ENCODE peak calls at places on chromosomes 3 and 15, in six cellular contexts. Y is activated B cell treated with CpG ODN at 0.5 μM for 24 hours, D is psoas muscle, O is neural crest cell, P is A549, K is lower leg skin. W is an unnamed sample.

GRCh38 chr3:141379250-141379872 is 11.1 kb downstream of the ZBTB38 start:
- DNase-seq in O (no peak), Y (no peak), K (no peak), P (no peak), D (no peak), W (no peak)

GRCh38 chr15:42457445-42458442 is 33.2 kb downstream of the ZNF106 start:
- DNase-seq in P (no peak), Y (no peak), O (peak), D (peak), K (peak), W (no peak)

GRCh38 chr15:96252148-96252547 is 78.4 kb upstream of the NR2F2 start:
- DNase-seq in Y (no peak), D (no peak), O (no peak), P (peak), K (no peak), W (peak)

GRCh38 chr3:56933803-56934202 is 126.7 kb upstream of the SPATA12 start:
- DNase-seq in Y (no peak), O (no peak), D (no peak), K (no peak), P (no peak), W (no peak)

GRCh38 chr3:113783980-113784379 is 37.1 kb downstream of the ATP6V1A start:
- DNase-seq in P (no peak), K (no peak), O (no peak), Y (no peak), D (no peak), W (no peak)

GRCh38 chr15:48358681-48359152 is 27.5 kb downstream of the DUT start:
- DNase-seq in D (no peak), Y (no peak), P (no peak), K (no peak), O (no peak), W (no peak)

GRCh38 chr3:108127301-108127988 is 36.6 kb upstream of the CD47 start:
- DNase-seq in O (no peak), Y (no peak), D (no peak), K (no peak), P (no peak), W (no peak)

GRCh38 chr15:57190208-57190607 is 186.1 kb upstream of the CGNL1 start:
- DNase-seq in K (no peak), P (no peak), D (no peak), Y (no peak), O (no peak), W (no peak)

GRCh38 chr3:126961791-126962461 is 21.0 kb upstream of the PLXNA1 start:
- DNase-seq in O (no peak), Y (no peak), D (peak), K (no peak), P (no peak), W (no peak)

GRCh38 chr3:155629006-155629405 is 115.9 kb downstream of the PLCH1 start:
- DNase-seq in D (no peak), P (no peak), Y (no peak), O (no peak), K (no peak), W (no peak)

GRCh38 chr3:32956750-32957570 is 5.5 kb downstream of the CCR4 start:
- DNase-seq in D (no peak), P (no peak), O (no peak), K (no peak), Y (no peak), W (no peak)

GRCh38 chr3:69791111-69791510 is 51.8 kb downstream of the MITF start:
- DNase-seq in K (peak), Y (no peak), P (peak), D (peak), O (no peak), W (no peak)

GRCh38 chr3:27573780-27574437 is 89.7 kb upstream of the SLC4A7 start:
- DNase-seq in O (no peak), Y (no peak), P (peak), D (no peak), K (no peak), W (no peak)

GRCh38 chr3:18376682-18377081 is 48.5 kb downstream of the SATB1 start:
- DNase-seq in Y (no peak), P (no peak), D (no peak), O (no peak), K (no peak), W (no peak)

GRCh38 chr3:107523361-107524213 is 825 bp downstream of the BBX start:
- DNase-seq in Y (peak), O (peak), P (peak), D (peak), K (peak), W (peak)

GRCh38 chr15:83077487-83078230 is 10.6 kb upstream of the BTBD1 start:
- DNase-seq in D (no peak), O (no peak), K (no peak), Y (no peak), P (no peak), W (no peak)

GRCh38 chr3:17023006-17023664 is 138.4 kb downstream of the PLCL2 start:
- DNase-seq in O (no peak), K (no peak), P (no peak), Y (no peak), D (no peak), W (peak)

GRCh38 chr3:122183521-122183892 is at the start of gene CASR:
- DNase-seq in P (peak), K (no peak), D (no peak), O (no peak), Y (peak), W (peak)

GRCh38 chr3:177931346-177931745 is 604.9 kb upstream of the KCNMB2 start:
- DNase-seq in D (no peak), Y (no peak), P (no peak), K (no peak), O (no peak), W (no peak)

GRCh38 chr15:90871097-90871715 is 2.8 kb downstream of the FURIN start:
- DNase-seq in P (peak), O (peak), Y (peak), D (peak), K (no peak), W (peak)

GRCh38 chr15:87362531-87362930 is 894.0 kb downstream of the NTRK3 start:
- DNase-seq in O (no peak), D (no peak), Y (no peak), K (no peak), P (no peak), W (no peak)

GRCh38 chr3:30440880-30441279 is 165.5 kb upstream of the TGFBR2 start:
- DNase-seq in K (peak), P (no peak), Y (no peak), D (no peak), O (no peak), W (no peak)

GRCh38 chr3:150105025-150105424 is 134.3 kb upstream of the PFN2 start:
- DNase-seq in D (no peak), P (no peak), Y (no peak), O (no peak), K (no peak), W (no peak)

GRCh38 chr3:95899494-95899893 is 914.9 kb upstream of the EPHA6 start:
- DNase-seq in D (no peak), K (no peak), Y (no peak), P (no peak), O (no peak), W (no peak)

GRCh38 chr3:123658118-123658859 is 73.4 kb upstream of the HACD2 start:
- DNase-seq in D (peak), O (no peak), P (no peak), K (peak), Y (no peak), W (no peak)

GRCh38 chr3:170761103-170761502 is 108.9 kb downstream of the RPL22L1 start:
- DNase-seq in O (no peak), Y (no peak), K (no peak), P (no peak), D (no peak), W (no peak)
- TF ChIP-seq CTCF in O (no peak), Y (no peak), K (no peak), P (no peak), D (no peak), W (no peak)

DNA sequence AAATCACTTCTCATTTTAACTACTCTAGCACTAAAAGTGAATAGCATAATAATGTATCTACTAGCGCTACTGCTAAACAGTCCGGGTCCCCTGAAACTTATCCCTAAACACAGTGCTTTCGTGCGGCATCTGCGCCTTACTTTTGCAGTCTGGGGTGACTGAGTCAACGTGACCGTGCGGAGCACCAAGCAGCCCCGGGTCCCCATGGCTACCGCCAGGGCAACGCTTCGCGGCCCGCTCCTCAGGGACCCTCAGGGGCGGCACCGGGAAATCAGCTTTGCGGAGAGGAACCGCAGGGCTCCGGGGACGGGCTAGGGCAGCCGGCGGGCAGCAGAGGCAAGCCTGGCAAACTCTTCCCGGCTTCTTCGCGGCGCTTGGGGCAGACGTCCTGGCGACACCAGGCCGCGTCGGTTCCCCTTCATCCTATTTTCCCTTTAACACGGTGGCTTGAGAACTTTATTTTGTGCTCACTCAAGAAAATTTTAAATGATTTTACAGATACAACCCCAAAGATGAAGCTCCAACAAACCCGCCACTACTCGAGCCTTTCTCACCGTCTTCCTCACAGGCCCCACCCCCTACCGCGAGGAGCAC is 753 bp upstream of the DIPK2A start:
- DNase-seq in K (peak), P (no peak), Y (peak), D (peak), O (peak), W (peak)
- TF ChIP-seq CTCF in K (no peak), P (no peak), Y (no peak), D (no peak), O (peak), W (no peak)

GRCh38 chr3:13686332-13686731 is 137.4 kb downstream of the FBLN2 start:
- DNase-seq in O (no peak), P (no peak), D (no peak), Y (no peak), K (no peak), W (no peak)
- TF ChIP-seq CTCF in O (no peak), P (no peak), D (no peak), Y (no peak), K (no peak), W (no peak)

GRCh38 chr3:128326051-128326823 is 140.5 kb downstream of the DNAJB8 start:
- DNase-seq in D (no peak), P (no peak), O (no peak), K (no peak), Y (no peak), W (no peak)
- TF ChIP-seq CTCF in D (no peak), P (no peak), O (no peak), K (no peak), Y (no peak), W (no peak)

GRCh38 chr3:15795563-15796308 is 2.0 kb downstream of the ANKRD28 start:
- DNase-seq in Y (no peak), P (no peak), O (no peak), D (no peak), K (no peak), W (no peak)

GRCh38 chr3:15796771-15797599 is 794 bp downstream of the ANKRD28 start:
- DNase-seq in O (peak), K (no peak), P (peak), Y (peak), D (no peak), W (no peak)

GRCh38 chr3:15794303-15794771 is 3.4 kb downstream of the ANKRD28 start:
- DNase-seq in O (no peak), K (no peak), Y (no peak), P (peak), D (no peak), W (no peak)

GRCh38 chr3:15796331-15796730 is 1.4 kb downstream of the ANKRD28 start:
- DNase-seq in D (no peak), Y (no peak), P (no peak), K (no peak), O (no peak), W (no peak)

GRCh38 chr3:15794842-15795562 is 2.8 kb downstream of the ANKRD28 start:
- DNase-seq in P (no peak), K (no peak), Y (no peak), D (no peak), O (no peak), W (no peak)
- TF ChIP-seq CTCF in P (peak), K (no peak), Y (no peak), D (no peak), O (no peak), W (no peak)

GRCh38 chr3:61894988-61895935 is 333.9 kb downstream of the PTPRG start:
- DNase-seq in O (no peak), P (peak), Y (no peak), K (peak), D (peak), W (peak)
- TF ChIP-seq CTCF in O (no peak), P (no peak), Y (no peak), K (no peak), D (no peak), W (no peak)

DNA sequence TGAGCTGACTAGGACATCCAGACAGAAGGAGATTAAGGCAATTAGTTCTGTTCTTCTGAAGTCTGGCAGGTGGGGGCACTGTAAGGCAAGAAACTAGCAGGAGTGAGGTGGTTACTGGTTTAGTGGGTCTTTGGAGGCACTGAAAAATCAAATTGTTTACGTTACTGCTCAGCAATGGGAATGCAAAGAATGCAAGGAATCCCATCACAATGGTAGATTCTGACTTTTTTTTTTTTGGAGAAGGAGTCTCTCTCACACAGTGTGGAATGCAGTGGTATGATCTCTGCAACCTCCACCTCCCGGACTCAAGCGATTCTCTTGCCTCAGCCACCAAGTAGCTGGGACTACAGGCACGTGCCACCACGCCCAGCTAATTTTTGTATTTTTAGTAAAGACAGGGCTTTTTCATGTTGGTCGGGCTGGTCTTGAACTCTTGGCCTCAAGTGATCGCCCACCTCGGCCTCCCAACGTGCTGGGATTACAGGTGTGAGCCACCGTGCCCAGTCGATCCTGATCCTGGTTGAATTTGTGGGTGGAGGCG is 16.4 kb downstream of the FAM107A start:
- DNase-seq in O (no peak), D (no peak), K (no peak), Y (no peak), P (peak), W (peak)
- TF ChIP-seq CTCF in O (peak), D (no peak), K (no peak), Y (no peak), P (peak), W (peak)

GRCh38 chr3:43995078-43995928 is 246.4 kb upstream of the TOPAZ1 start:
- DNase-seq in K (no peak), P (peak), O (no peak), D (no peak), Y (peak), W (peak)
- TF ChIP-seq CTCF in K (no peak), P (peak), O (no peak), D (no peak), Y (no peak), W (no peak)

W was measured in Calu3.